ENCODE peak calls at places on chromosomes 5 and 9, in nine cellular contexts. A, D, G, J, W, C, O, Z and T are unnamed samples.
A peak's percentile ranks its signal among the peaks of the same experiment; 100 is the strongest.

GRCh38 chr5:33284681-33285080 is 156.1 kb upstream of the TARS1 start:
- DNase-seq in A (no peak), D (no peak), G (no peak), J (no peak), W (no peak), C (no peak), O (no peak), Z (no peak), T (no peak)

GRCh38 chr5:177427211-177427822 is 841 bp downstream of the GRK6 start:
- DNase-seq in A (no peak), D (no peak), G (no peak), J (peak; percentile 13), W (no peak), C (no peak), O (no peak), Z (peak; percentile 82), T (no peak)

GRCh38 chr9:93958875-93959682 is 3.9 kb upstream of the BARX1 start:
- DNase-seq in A (no peak), D (peak; percentile 75), G (no peak), J (peak; percentile 7), W (no peak), C (no peak), O (peak; percentile 71), Z (no peak), T (no peak)

GRCh38 chr9:16236882-16237281 is 633.6 kb downstream of the BNC2 start:
- DNase-seq in A (no peak), D (no peak), G (no peak), J (no peak), W (no peak), C (no peak), O (no peak), Z (no peak), T (no peak)

GRCh38 chr5:76204713-76205112 is 121.5 kb downstream of the SV2C start:
- DNase-seq in A (no peak), D (no peak), G (no peak), J (no peak), W (no peak), C (peak; percentile 43), O (peak; percentile 28), Z (no peak), T (no peak)

GRCh38 chr9:95406114-95406513 is 88.6 kb upstream of the FANCC start:
- DNase-seq in A (no peak), D (no peak), G (peak; percentile 84), J (no peak), W (no peak), C (no peak), O (no peak), Z (no peak), T (no peak)

GRCh38 chr9:75889977-75890540 is 414 bp upstream of the PCSK5 start:
- DNase-seq in A (no peak), D (no peak), G (peak; percentile 10), J (no peak), W (no peak), C (peak; percentile 60), O (peak; percentile 33), Z (no peak), T (no peak)

GRCh38 chr9:994005-994404 is 17.6 kb downstream of the DMRT3 start:
- DNase-seq in A (no peak), D (no peak), G (no peak), J (no peak), W (no peak), C (no peak), O (no peak), Z (no peak), T (no peak)

GRCh38 chr9:31253800-31254762 is 1130.4 kb upstream of the ACO1 start:
- DNase-seq in A (no peak), D (no peak), G (no peak), J (no peak), W (no peak), C (no peak), O (no peak), Z (peak; percentile 71), T (no peak)

GRCh38 chr5:28301676-28302075 is 1263.3 kb upstream of the CDH9 start:
- DNase-seq in A (no peak), D (no peak), G (no peak), J (peak; percentile 13), W (no peak), C (no peak), O (no peak), Z (no peak), T (peak; percentile 25)

GRCh38 chr5:32100230-32100629 is 73.9 kb downstream of the GOLPH3 start:
- DNase-seq in A (no peak), D (peak; percentile 36), G (no peak), J (peak; percentile 82), W (no peak), C (no peak), O (no peak), Z (no peak), T (no peak)

DNA sequence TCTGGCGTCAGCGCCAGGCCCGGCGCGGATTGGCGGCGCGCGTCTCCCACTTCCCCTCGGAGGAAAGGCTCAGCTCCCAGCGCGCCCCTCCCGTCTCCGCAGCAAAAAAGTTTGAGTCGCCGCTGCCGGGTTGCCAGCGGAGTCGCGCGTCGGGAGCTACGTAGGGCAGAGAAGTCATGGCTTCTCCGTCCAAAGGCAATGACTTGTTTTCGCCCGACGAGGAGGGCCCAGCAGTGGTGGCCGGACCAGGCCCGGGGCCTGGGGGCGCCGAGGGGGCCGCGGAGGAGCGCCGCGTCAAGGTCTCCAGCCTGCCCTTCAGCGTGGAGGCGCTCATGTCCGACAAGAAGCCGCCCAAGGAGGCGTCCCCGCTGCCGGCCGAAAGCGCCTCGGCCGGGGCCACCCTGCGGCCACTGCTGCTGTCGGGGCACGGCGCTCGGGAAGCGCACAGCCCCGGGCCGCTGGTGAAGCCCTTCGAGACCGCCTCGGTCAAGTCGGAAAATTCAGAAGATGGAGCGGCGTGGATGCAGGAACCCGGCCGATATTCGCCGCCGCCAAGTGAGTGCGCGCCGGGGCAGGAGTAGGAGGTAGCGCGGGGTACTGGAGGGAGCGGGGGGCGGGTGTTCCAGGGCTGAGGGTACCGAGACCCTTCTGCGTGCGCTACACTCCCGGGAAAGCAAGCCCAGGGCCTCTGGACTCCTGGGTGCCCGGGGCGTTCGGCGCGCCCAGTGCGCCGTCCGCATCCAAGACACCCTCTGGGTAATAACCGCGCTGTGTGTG is at the start of gene MSX2:
- DNase-seq in A (no peak), D (peak; percentile 82), G (no peak), J (peak; percentile 13), W (peak; percentile 80), C (peak; percentile 84), O (peak; percentile 95), Z (peak; percentile 79), T (peak; percentile 63)
- TF ChIP-seq POLR2AphosphoS5 in A (no peak), D (no peak), G (peak; percentile 91), J (no peak), W (peak; percentile 83), C (peak; percentile 17), O (no peak), Z (peak; percentile 83), T (peak; percentile 43)

DNA sequence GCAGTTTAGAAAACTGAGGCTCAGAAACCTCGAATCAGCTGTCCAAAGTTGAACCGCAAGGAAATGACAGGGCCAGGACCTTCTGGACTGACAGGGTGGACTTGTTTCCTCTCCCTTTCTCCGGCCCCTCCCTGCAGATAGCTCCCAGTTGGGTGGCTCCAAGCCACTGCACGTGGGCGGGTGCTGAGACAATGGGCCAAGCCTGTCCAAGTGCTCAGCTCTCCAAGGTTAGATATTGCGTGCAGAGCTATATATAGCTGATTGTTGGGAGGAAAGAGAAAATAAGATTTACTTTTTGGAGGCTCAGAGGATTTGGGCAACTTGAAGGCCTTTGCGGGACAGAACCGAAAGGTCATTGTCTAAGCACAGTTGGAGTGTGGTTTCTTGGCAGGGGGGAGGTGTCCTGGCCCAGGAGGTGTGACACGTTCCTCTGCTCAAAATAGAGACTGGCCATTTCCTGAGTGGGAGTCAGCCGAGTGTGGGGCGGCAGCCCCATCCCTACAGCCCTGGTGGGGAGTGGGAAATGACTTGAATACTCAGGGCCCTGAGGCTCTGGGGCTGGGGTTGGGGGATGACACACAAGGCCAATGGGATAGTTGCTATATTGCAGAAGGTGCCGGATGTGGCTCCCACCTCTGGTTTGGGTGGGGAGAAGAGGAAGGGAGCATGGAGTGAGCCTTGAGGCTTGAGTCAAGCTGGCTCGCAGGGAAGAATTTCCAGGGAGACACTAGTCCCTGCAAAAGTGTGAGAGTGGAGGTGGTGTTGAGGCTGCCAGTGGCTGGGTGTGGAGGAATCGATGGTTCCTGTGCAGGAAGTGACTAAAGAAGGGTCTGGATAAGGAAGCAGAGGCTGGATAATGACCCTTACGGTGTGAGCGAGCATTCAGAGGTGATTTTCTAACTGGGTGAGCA is 44.4 kb upstream of the SMAD5 start:
- DNase-seq in A (no peak), D (peak; percentile 32), G (no peak), J (peak; percentile 52), W (no peak), C (peak; percentile 82), O (no peak), Z (peak; percentile 82), T (no peak)
- TF ChIP-seq POLR2AphosphoS5 in A (no peak), D (no peak), G (no peak), J (no peak), W (no peak), C (peak; percentile 41), O (no peak), Z (peak; percentile 71), T (no peak)

DNA sequence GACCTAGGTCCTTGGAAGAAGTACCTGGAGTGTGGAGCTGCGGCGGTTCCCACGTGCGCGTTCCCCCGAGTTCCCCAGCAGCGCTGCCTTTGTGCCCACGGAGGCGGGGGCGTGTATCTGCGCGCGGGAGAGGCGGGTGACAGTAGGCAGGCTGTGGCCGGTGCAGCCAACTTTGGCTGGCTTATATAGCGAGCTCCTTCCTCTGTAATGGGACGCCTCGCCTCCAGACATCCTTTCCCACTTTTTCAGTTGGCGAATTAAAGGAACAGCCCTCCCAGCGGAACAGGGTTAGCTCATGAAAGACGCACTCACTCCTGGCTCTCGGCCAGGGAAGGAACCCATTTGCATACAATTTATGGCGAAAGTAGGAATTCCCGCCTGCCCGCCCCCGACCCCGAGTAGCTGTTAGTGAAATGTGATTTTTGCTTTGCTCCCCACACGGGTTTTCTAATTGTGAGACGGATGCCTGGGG is at the start of gene TNC:
- DNase-seq in A (no peak), D (peak; percentile 52), G (peak; percentile 50), J (peak; percentile 5), W (no peak), C (peak; percentile 50), O (peak; percentile 81), Z (peak; percentile 67), T (no peak)
- TF ChIP-seq POLR2AphosphoS5 in A (no peak), D (no peak), G (no peak), J (no peak), W (no peak), C (peak; percentile 89), O (no peak), Z (peak; percentile 77), T (no peak)

GRCh38 chr5:393846-394275 is 49.1 kb upstream of the EXOC3 start:
- DNase-seq in A (no peak), D (no peak), G (no peak), J (no peak), W (no peak), C (no peak), O (no peak), Z (no peak), T (no peak)

GRCh38 chr5:390571-391491 is 52.1 kb upstream of the EXOC3 start:
- DNase-seq in A (no peak), D (peak; percentile 45), G (no peak), J (peak; percentile 50), W (no peak), C (no peak), O (no peak), Z (no peak), T (no peak)

GRCh38 chr5:394671-395155 is 48.3 kb upstream of the EXOC3 start:
- DNase-seq in A (no peak), D (peak; percentile 41), G (no peak), J (no peak), W (no peak), C (no peak), O (no peak), Z (no peak), T (no peak)

GRCh38 chr5:389891-390290 is 53.1 kb upstream of the EXOC3 start:
- DNase-seq in A (no peak), D (peak; percentile 42), G (no peak), J (no peak), W (no peak), C (no peak), O (no peak), Z (no peak), T (no peak)

GRCh38 chr5:392431-392988 is 50.5 kb upstream of the EXOC3 start:
- DNase-seq in A (peak; percentile 82), D (peak; percentile 49), G (no peak), J (peak; percentile 30), W (peak; percentile 8), C (no peak), O (peak; percentile 47), Z (peak; percentile 74), T (no peak)
- TF ChIP-seq POLR2AphosphoS5 in A (peak; percentile 73), D (no peak), G (no peak), J (no peak), W (no peak), C (no peak), O (no peak), Z (no peak), T (no peak)